ENCODE peak calls at places on chromosomes 2 and 18, in ten cellular contexts. U, Z, M, K, S, X, C, E, Y and H are unnamed samples.

GRCh38 chr18:56257215-56257614 is 381.2 kb downstream of the TXNL1 start:
- DNase-seq in U (no peak), Z (peak), M (peak), K (no peak), S (peak), X (peak), C (peak), E (no peak), Y (no peak), H (peak)

GRCh38 chr2:156445311-156446218 is 9.4 kb downstream of the GPD2 start:
- DNase-seq in U (no peak), Z (peak), M (peak), K (no peak), S (peak), X (peak), C (peak), E (peak), Y (no peak), H (peak)

GRCh38 chr2:220955776-220956175 is 616.3 kb downstream of the EPHA4 start:
- DNase-seq in U (no peak), Z (no peak), M (no peak), K (no peak), S (no peak), X (no peak), C (no peak), E (no peak), Y (no peak), H (no peak)

GRCh38 chr2:22801071-22801470 is 583.9 kb upstream of the KLHL29 start:
- DNase-seq in U (no peak), Z (no peak), M (no peak), K (no peak), S (no peak), X (no peak), C (no peak), E (no peak), Y (no peak), H (no peak)

GRCh38 chr2:62234755-62235655 is 39.1 kb downstream of the B3GNT2 start:
- DNase-seq in U (no peak), Z (no peak), M (no peak), K (no peak), S (no peak), X (no peak), C (no peak), E (no peak), Y (no peak), H (no peak)

GRCh38 chr2:226887940-226888339 is 52.1 kb downstream of the RHBDD1 start:
- DNase-seq in U (no peak), Z (no peak), M (no peak), K (no peak), S (peak), X (no peak), C (peak), E (no peak), Y (no peak), H (peak)

GRCh38 chr2:181682026-181682789 is 1.9 kb upstream of the NEUROD1 start:
- DNase-seq in U (no peak), Z (no peak), M (no peak), K (peak), S (no peak), X (no peak), C (no peak), E (no peak), Y (no peak), H (peak)

GRCh38 chr2:43230981-43231827 is 4.8 kb upstream of the ZFP36L2 start:
- DNase-seq in U (no peak), Z (no peak), M (no peak), K (no peak), S (no peak), X (no peak), C (no peak), E (no peak), Y (no peak), H (no peak)

GRCh38 chr2:99651930-99652670 is 162.3 kb upstream of the REV1 start:
- DNase-seq in U (no peak), Z (no peak), M (peak), K (no peak), S (no peak), X (peak), C (peak), E (peak), Y (no peak), H (no peak)

GRCh38 chr2:157492189-157492773 is 48.4 kb upstream of the CYTIP start:
- DNase-seq in U (peak), Z (peak), M (peak), K (peak), S (peak), X (peak), C (peak), E (peak), Y (peak), H (peak)

GRCh38 chr2:26533661-26534060 is 55.7 kb upstream of the OTOF start:
- DNase-seq in U (no peak), Z (no peak), M (no peak), K (no peak), S (no peak), X (no peak), C (no peak), E (no peak), Y (no peak), H (no peak)

GRCh38 chr2:163982938-163983337 is 247.1 kb upstream of the FIGN start:
- DNase-seq in U (no peak), Z (no peak), M (no peak), K (no peak), S (no peak), X (no peak), C (no peak), E (no peak), Y (no peak), H (no peak)

GRCh38 chr2:23679044-23679443 is 247.9 kb downstream of the ATAD2B start:
- DNase-seq in U (no peak), Z (no peak), M (no peak), K (no peak), S (peak), X (peak), C (no peak), E (no peak), Y (no peak), H (no peak)

GRCh38 chr2:75570948-75571729 is 10.4 kb upstream of the EVA1A start:
- DNase-seq in U (peak), Z (no peak), M (peak), K (peak), S (peak), X (no peak), C (peak), E (no peak), Y (no peak), H (peak)

GRCh38 chr2:20524412-20525040 is 77.7 kb downstream of the RHOB start:
- DNase-seq in U (no peak), Z (peak), M (no peak), K (no peak), S (peak), X (no peak), C (no peak), E (no peak), Y (no peak), H (no peak)

GRCh38 chr2:237074211-237074993 is 11.3 kb upstream of the COPS8 start:
- DNase-seq in U (no peak), Z (peak), M (no peak), K (no peak), S (no peak), X (no peak), C (no peak), E (no peak), Y (no peak), H (no peak)

GRCh38 chr18:34933880-34934689 is 107.1 kb upstream of the MAPRE2 start:
- DNase-seq in U (no peak), Z (peak), M (no peak), K (no peak), S (peak), X (peak), C (no peak), E (no peak), Y (no peak), H (peak)

GRCh38 chr2:240465268-240465764 is 29.9 kb downstream of the GPC1 start:
- DNase-seq in U (no peak), Z (no peak), M (no peak), K (peak), S (no peak), X (no peak), C (no peak), E (no peak), Y (peak), H (no peak)

GRCh38 chr2:239830066-239830717 is 194.9 kb downstream of the NDUFA10 start:
- DNase-seq in U (peak), Z (no peak), M (no peak), K (no peak), S (peak), X (no peak), C (no peak), E (no peak), Y (no peak), H (no peak)

GRCh38 chr2:157052685-157053224 is 204.8 kb upstream of the GALNT5 start:
- DNase-seq in U (no peak), Z (peak), M (peak), K (no peak), S (peak), X (peak), C (peak), E (no peak), Y (no peak), H (peak)

GRCh38 chr2:231674587-231675334 is 33.6 kb upstream of the PTMA start:
- DNase-seq in U (peak), Z (peak), M (peak), K (peak), S (peak), X (no peak), C (peak), E (peak), Y (peak), H (peak)

GRCh38 chr2:62467100-62467474 is 38.9 kb downstream of the TMEM17 start:
- DNase-seq in U (no peak), Z (no peak), M (no peak), K (no peak), S (no peak), X (no peak), C (no peak), E (no peak), Y (no peak), H (no peak)

GRCh38 chr18:43772907-43773306 is 495.6 kb upstream of the SYT4 start:
- DNase-seq in U (no peak), Z (no peak), M (no peak), K (no peak), S (no peak), X (no peak), C (no peak), E (no peak), Y (no peak), H (no peak)

GRCh38 chr2:31980674-31981356 is 30.0 kb downstream of the MEMO1 start:
- DNase-seq in U (no peak), Z (peak), M (peak), K (no peak), S (peak), X (no peak), C (peak), E (peak), Y (no peak), H (peak)

GRCh38 chr18:45664824-45665763 is 49.8 kb downstream of the SLC14A2 start:
- DNase-seq in U (peak), Z (peak), M (peak), K (peak), S (peak), X (peak), C (peak), E (peak), Y (no peak), H (peak)

GRCh38 chr18:23994361-23994902 is 20.1 kb upstream of the TTC39C start:
- DNase-seq in U (peak), Z (peak), M (peak), K (peak), S (peak), X (peak), C (peak), E (peak), Y (peak), H (peak)

GRCh38 chr2:210230984-210231383 is 5.7 kb upstream of the ACADL start:
- DNase-seq in U (no peak), Z (no peak), M (no peak), K (no peak), S (no peak), X (no peak), C (no peak), E (no peak), Y (no peak), H (no peak)

GRCh38 chr2:196059491-196059960 is 9.1 kb downstream of the DNAH7 start:
- DNase-seq in U (no peak), Z (peak), M (peak), K (no peak), S (no peak), X (peak), C (no peak), E (peak), Y (no peak), H (no peak)

GRCh38 chr2:167196461-167197252 is 308.4 kb downstream of the XIRP2 start:
- DNase-seq in U (no peak), Z (peak), M (peak), K (no peak), S (peak), X (peak), C (peak), E (no peak), Y (peak), H (peak)

GRCh38 chr2:121735520-121736074 is 1.1 kb downstream of the NIFK start:
- DNase-seq in U (no peak), Z (no peak), M (peak), K (no peak), S (peak), X (peak), C (no peak), E (no peak), Y (no peak), H (no peak)

GRCh38 chr2:237073552-237073951 is 12.1 kb upstream of the COPS8 start:
- DNase-seq in U (no peak), Z (peak), M (peak), K (no peak), S (peak), X (peak), C (peak), E (no peak), Y (no peak), H (peak)

GRCh38 chr18:12606592-12607315 is 51.2 kb downstream of the SPIRE1 start:
- DNase-seq in U (no peak), Z (peak), M (peak), K (no peak), S (peak), X (peak), C (peak), E (no peak), Y (no peak), H (no peak)

GRCh38 chr2:9709539-9710285 is 78.9 kb upstream of the YWHAQ start:
- DNase-seq in U (no peak), Z (no peak), M (no peak), K (no peak), S (no peak), X (no peak), C (no peak), E (peak), Y (no peak), H (no peak)

GRCh38 chr2:106272202-106272807 is 78.2 kb upstream of the UXS1 start:
- DNase-seq in U (no peak), Z (no peak), M (no peak), K (no peak), S (no peak), X (peak), C (no peak), E (peak), Y (peak), H (no peak)

GRCh38 chr2:133232556-133232955 is 335.7 kb downstream of the NCKAP5 start:
- DNase-seq in U (no peak), Z (peak), M (no peak), K (no peak), S (no peak), X (no peak), C (no peak), E (no peak), Y (no peak), H (no peak)

GRCh38 chr2:17827306-17827705 is 11.0 kb downstream of the MSGN1 start:
- DNase-seq in U (no peak), Z (no peak), M (no peak), K (no peak), S (no peak), X (no peak), C (no peak), E (peak), Y (no peak), H (no peak)

GRCh38 chr18:68436485-68436884 is 278.4 kb downstream of the TMX3 start:
- DNase-seq in U (no peak), Z (peak), M (no peak), K (no peak), S (peak), X (peak), C (peak), E (no peak), Y (no peak), H (peak)

GRCh38 chr18:9827211-9827855 is 58.4 kb upstream of the TXNDC2 start:
- DNase-seq in U (no peak), Z (no peak), M (no peak), K (no peak), S (no peak), X (no peak), C (no peak), E (no peak), Y (no peak), H (no peak)
- H3K4me3 ChIP-seq in U (no peak), Z (no peak), M (no peak), K (no peak), S (no peak), X (no peak), C (no peak), E (no peak), Y (no peak), H (no peak)

GRCh38 chr2:33034784-33035183 is 88.0 kb downstream of the LTBP1 start:
- DNase-seq in U (no peak), Z (peak), M (peak), K (no peak), S (peak), X (peak), C (peak), E (no peak), Y (no peak), H (peak)

GRCh38 chr2:33032245-33032644 is 85.5 kb downstream of the LTBP1 start:
- DNase-seq in U (no peak), Z (no peak), M (no peak), K (no peak), S (no peak), X (no peak), C (no peak), E (no peak), Y (no peak), H (no peak)

GRCh38 chr2:33030326-33030725 is 83.6 kb downstream of the LTBP1 start:
- DNase-seq in U (no peak), Z (no peak), M (no peak), K (no peak), S (no peak), X (no peak), C (no peak), E (no peak), Y (no peak), H (no peak)

GRCh38 chr2:33029459-33029858 is 82.7 kb downstream of the LTBP1 start:
- DNase-seq in U (no peak), Z (no peak), M (peak), K (no peak), S (no peak), X (no peak), C (no peak), E (no peak), Y (no peak), H (no peak)

DNA sequence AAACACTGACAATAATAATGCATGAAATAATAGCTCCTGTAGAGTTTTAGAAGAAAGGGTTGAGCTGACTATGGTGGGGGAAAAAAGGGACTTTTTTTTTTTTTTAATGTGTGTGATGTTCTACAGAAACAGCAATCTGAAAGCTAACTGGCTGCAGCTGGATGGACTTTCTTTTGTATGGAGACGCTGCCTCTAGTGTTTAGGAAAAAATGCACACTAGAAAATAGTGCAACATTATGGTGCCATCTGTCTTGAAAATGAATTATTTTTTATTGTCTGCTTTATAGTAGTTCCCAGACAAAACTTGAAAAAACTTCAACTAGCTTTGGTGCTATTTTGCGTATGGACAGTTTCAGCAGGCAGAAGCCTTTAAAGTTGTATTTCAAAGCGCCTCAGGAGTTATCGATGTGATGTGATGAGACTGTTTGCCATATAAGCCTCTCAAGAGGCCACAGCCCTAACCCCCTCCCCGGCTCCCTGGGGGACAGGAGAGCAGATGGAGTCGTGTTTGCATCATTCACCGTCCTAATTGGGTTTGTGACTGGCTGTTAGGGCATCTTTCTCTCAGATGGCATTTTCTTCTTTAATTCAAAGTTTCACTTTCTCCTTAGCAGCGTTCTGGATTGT is 86.9 kb downstream of the LTBP1 start:
- DNase-seq in U (no peak), Z (peak), M (peak), K (peak), S (peak), X (peak), C (peak), E (peak), Y (no peak), H (peak)
- TF ChIP-seq CTCF in U (no peak), Z (peak), M (peak), K (peak), S (peak), X (peak), C (peak), E (peak), Y (peak), H (peak)

GRCh38 chr2:37321029-37321682 is 3.5 kb downstream of the PRKD3 start:
- DNase-seq in U (no peak), Z (no peak), M (no peak), K (no peak), S (no peak), X (no peak), C (no peak), E (no peak), Y (no peak), H (no peak)
- H3K4me3 ChIP-seq in U (no peak), Z (no peak), M (no peak), K (no peak), S (no peak), X (no peak), C (no peak), E (no peak), Y (no peak), H (no peak)

DNA sequence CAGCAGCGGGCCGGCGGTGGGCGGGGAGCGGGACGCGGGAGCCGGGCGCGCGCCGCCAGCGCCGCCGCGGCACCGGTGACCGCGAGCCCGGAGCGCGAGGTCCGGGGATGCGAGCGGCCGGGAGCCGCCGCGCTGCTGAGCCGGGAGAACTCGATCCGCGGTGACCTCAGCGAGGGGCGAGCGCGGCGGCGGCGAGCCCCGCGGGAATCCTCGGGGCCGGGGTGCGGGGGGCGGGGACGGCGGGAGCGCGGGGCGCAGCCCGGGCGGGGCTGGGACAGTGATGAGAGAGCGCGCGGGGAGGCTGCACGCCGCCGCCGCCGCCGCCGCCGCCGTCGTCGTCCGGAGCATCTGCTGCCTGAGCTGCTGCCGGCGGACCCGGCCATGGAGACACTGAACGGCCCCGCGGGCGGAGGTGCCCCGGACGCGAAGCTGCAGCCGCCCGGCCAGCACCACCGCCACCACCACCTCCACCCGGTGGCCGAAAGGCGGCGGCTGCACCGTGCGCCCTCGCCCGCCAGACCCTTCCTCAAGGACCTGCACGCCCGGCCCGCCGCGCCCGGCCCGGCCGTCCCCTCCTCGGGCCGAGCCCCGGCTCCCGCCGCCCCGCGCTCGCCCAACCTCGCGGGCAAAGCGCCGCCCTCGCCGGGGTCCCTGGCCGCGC is at the start of gene MTCL1:
- DNase-seq in U (peak), Z (peak), M (peak), K (peak), S (peak), X (peak), C (peak), E (peak), Y (peak), H (peak)
- TF ChIP-seq CTCF in U (no peak), Z (no peak), M (no peak), K (no peak), S (no peak), X (no peak), C (no peak), E (no peak), Y (no peak), H (no peak)

GRCh38 chr2:95345066-95345414 is 47.9 kb downstream of the KCNIP3 start:
- DNase-seq in U (no peak), Z (no peak), M (no peak), K (no peak), S (no peak), X (no peak), C (no peak), E (no peak), Y (no peak), H (no peak)
- H3K4me3 ChIP-seq in U (no peak), Z (peak), M (peak), K (peak), S (peak), X (no peak), C (peak), E (peak), Y (peak), H (peak)

GRCh38 chr2:174142290-174142689 is 106.0 kb downstream of the OLA1 start:
- DNase-seq in U (no peak), Z (no peak), M (no peak), K (no peak), S (no peak), X (no peak), C (no peak), E (no peak), Y (no peak), H (no peak)

GRCh38 chr2:174138161-174138560 is 110.2 kb downstream of the OLA1 start:
- DNase-seq in U (no peak), Z (peak), M (no peak), K (no peak), S (peak), X (no peak), C (no peak), E (peak), Y (no peak), H (no peak)
- TF ChIP-seq CTCF in U (no peak), Z (peak), M (no peak), K (peak), S (peak), X (peak), C (no peak), E (peak), Y (peak), H (no peak)